ENCODE peak calls at places on chromosomes 7 and 10, in seven cellular contexts. I, P, D, O, Z, W and G are unnamed samples.
A peak's percentile ranks its signal among the peaks of the same experiment; 100 is the strongest.

GRCh38 chr7:23043441-23043840 is 29.5 kb upstream of the HYCC1 start:
- DNase-seq in I (no peak), O (no peak), Z (no peak), P (no peak), D (no peak), W (no peak), G (no peak)

GRCh38 chr10:105063796-105064195 is 422.7 kb downstream of the SORCS3 start:
- DNase-seq in W (peak; percentile 20), O (peak; percentile 27), P (no peak), Z (no peak), I (peak; percentile 57), D (no peak), G (peak; percentile 18)

GRCh38 chr7:18958627-18959026 is 158.8 kb downstream of the TWIST1 start:
- DNase-seq in O (no peak), I (peak; percentile 69), W (no peak), D (no peak), Z (peak; percentile 29), P (no peak), G (no peak)

GRCh38 chr10:36676321-36677169 is 448.9 kb upstream of the ANKRD30A start:
- DNase-seq in W (no peak), O (no peak), D (no peak), P (no peak), Z (no peak), I (no peak), G (no peak)

GRCh38 chr7:259751-260405 is 30.1 kb upstream of the FOXL3 start:
- DNase-seq in Z (no peak), I (no peak), P (no peak), O (no peak), D (no peak), W (no peak), G (no peak)

GRCh38 chr10:44981172-44982113 is 2.8 kb upstream of the DEPP1 start:
- DNase-seq in P (no peak), O (no peak), Z (peak; percentile 58), W (peak; percentile 63), D (peak; percentile 56), I (peak; percentile 90), G (peak; percentile 69)

GRCh38 chr10:44177610-44178009 is 207.3 kb downstream of the CXCL12 start:
- DNase-seq in W (no peak), P (no peak), Z (no peak), D (no peak), I (no peak), O (no peak), G (no peak)

GRCh38 chr10:90621577-90621976 is 236.3 kb downstream of the HTR7 start:
- DNase-seq in P (peak; percentile 15), Z (no peak), W (no peak), D (no peak), O (peak; percentile 12), I (peak; percentile 20), G (peak; percentile 2)

GRCh38 chr7:140625908-140626868 is 14.4 kb downstream of the DENND2A start:
- DNase-seq in D (peak; percentile 97), W (peak; percentile 40), P (peak; percentile 99), Z (peak; percentile 99), I (peak; percentile 75), O (peak; percentile 57), G (peak; percentile 97)

GRCh38 chr10:110512461-110513187 is 14.9 kb downstream of the DUSP5 start:
- DNase-seq in I (peak; percentile 94), Z (peak; percentile 74), P (no peak), D (no peak), O (no peak), W (no peak), G (peak; percentile 85)

GRCh38 chr7:115352375-115352774 is 430.5 kb downstream of the MDFIC start:
- DNase-seq in I (peak; percentile 90), O (no peak), P (peak; percentile 48), D (no peak), W (no peak), Z (peak; percentile 53), G (no peak)

GRCh38 chr7:22361320-22361719 is 4.4 kb upstream of the RAPGEF5 start:
- DNase-seq in Z (no peak), P (no peak), O (no peak), D (no peak), I (no peak), W (no peak), G (no peak)

GRCh38 chr7:155069992-155070827 is at the start of gene HTR5A:
- DNase-seq in I (peak; percentile 57), P (peak; percentile 11), Z (peak; percentile 59), W (peak; percentile 82), D (peak; percentile 65), O (peak; percentile 98), G (peak; percentile 16)

GRCh38 chr7:155066417-155066950 is 3.6 kb upstream of the HTR5A start:
- DNase-seq in O (no peak), D (no peak), I (peak; percentile 65), W (peak; percentile 52), Z (peak; percentile 53), P (no peak), G (no peak)

GRCh38 chr7:155071916-155072315 is 1.8 kb downstream of the HTR5A start:
- DNase-seq in D (no peak), W (no peak), P (no peak), Z (no peak), O (no peak), I (no peak), G (no peak)

GRCh38 chr7:155073922-155074321 is 3.8 kb downstream of the HTR5A start:
- DNase-seq in W (no peak), D (no peak), P (no peak), O (no peak), I (no peak), Z (no peak), G (no peak)

GRCh38 chr7:155071121-155071651 is 1.1 kb downstream of the HTR5A start:
- DNase-seq in O (peak; percentile 37), Z (no peak), D (no peak), W (no peak), I (no peak), P (no peak), G (no peak)
- H3K4me3 ChIP-seq in O (no peak overlapping the region), Z (no peak overlapping the region), D (no peak overlapping the region), W (no peak overlapping the region), I (no peak overlapping the region), P (no peak overlapping the region), G (no peak overlapping the region)

DNA sequence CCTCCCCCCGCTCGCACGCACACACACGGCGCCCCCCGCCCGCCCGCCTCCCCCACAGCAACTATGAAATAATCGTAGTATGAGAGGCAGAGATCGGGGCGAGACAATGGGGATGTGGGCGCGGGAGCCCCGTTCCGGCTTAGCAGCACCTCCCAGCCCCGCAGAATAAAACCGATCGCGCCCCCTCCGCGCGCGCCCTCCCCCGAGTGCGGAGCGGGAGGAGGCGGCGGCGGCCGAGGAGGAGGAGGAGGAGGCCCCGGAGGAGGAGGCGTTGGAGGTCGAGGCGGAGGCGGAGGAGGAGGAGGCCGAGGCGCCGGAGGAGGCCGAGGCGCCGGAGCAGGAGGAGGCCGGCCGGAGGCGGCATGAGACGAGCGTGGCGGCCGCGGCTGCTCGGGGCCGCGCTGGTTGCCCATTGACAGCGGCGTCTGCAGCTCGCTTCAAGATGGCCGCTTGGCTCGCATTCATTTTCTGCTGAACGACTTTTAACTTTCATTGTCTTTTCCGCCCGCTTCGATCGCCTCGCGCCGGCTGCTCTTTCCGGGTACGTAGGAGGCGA is 335 bp downstream of the BMI1 start:
- DNase-seq in P (no peak), W (peak; percentile 69), I (peak; percentile 44), Z (no peak), O (peak; percentile 81), D (peak; percentile 61), G (no peak)
- H3K27me3 ChIP-seq in P (peaks cover 14% of the 10 kb centered on the region), W (peaks cover 5% of the 10 kb centered on the region), I (peaks cover 17% of the 10 kb centered on the region), Z (peaks cover 17% of the 10 kb centered on the region), O (peaks cover 83% of the 10 kb centered on the region), D (no peaks in the 10 kb centered on the region), G (peaks cover 15% of the 10 kb centered on the region)

DNA sequence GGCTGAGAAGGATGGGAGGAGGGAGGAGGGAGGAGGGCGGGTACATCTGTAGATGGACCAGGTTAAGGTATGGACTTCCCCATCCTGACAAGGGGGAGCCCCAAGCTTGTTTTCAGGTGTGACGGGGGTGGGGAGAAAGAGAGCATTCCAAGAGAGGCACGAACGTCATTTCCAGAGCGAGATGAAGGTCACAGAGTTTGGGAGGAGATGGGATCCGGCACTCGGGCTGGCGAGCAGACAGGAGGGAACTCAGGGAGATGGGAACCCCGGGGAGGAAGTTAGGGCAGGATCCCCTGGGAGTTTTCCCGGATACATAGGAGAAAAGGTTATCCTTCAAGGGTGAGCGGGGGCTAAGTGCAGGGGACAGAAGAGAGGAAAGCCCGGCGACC is 118.8 kb downstream of the CUX1 start:
- DNase-seq in P (no peak), I (no peak), D (no peak), O (peak; percentile 60), W (no peak), Z (no peak), G (no peak)
- H3K4me3 ChIP-seq in P (no peak overlapping the region), I (no peak overlapping the region), D (peak overlapping the region; percentile 9), O (peak overlapping the region; percentile 2), W (no peak overlapping the region), Z (peak overlapping the region; percentile 20), G (no peak overlapping the region)

GRCh38 chr10:84288151-84288550 is 40.2 kb upstream of the CCSER2 start:
- DNase-seq in I (no peak), O (no peak), W (peak; percentile 29), Z (no peak), D (no peak), P (no peak), G (no peak)
- H3K27me3 ChIP-seq in I (peaks cover 2% of the 10 kb centered on the region), O (no peaks in the 10 kb centered on the region), W (no peaks in the 10 kb centered on the region), Z (no peaks in the 10 kb centered on the region), D (no peaks in the 10 kb centered on the region), P (peaks cover 4% of the 10 kb centered on the region), G (no peaks in the 10 kb centered on the region)

GRCh38 chr10:11557967-11558366 is 53.5 kb downstream of the USP6NL start:
- DNase-seq in Z (no peak), I (no peak), P (no peak), O (no peak), D (no peak), W (no peak), G (no peak)

GRCh38 chr10:11563936-11564335 is 47.5 kb downstream of the USP6NL start:
- DNase-seq in O (no peak), I (peak; percentile 7), D (no peak), W (no peak), P (no peak), Z (no peak), G (no peak)

GRCh38 chr10:11562888-11563287 is 48.6 kb downstream of the USP6NL start:
- DNase-seq in O (no peak), D (no peak), W (no peak), P (no peak), Z (no peak), I (no peak), G (no peak)

GRCh38 chr10:11557513-11557912 is 53.9 kb downstream of the USP6NL start:
- DNase-seq in I (no peak), O (no peak), Z (no peak), P (no peak), W (no peak), D (no peak), G (no peak)

GRCh38 chr10:11560076-11560709 is 51.3 kb downstream of the USP6NL start:
- DNase-seq in W (no peak), I (no peak), P (no peak), O (no peak), D (no peak), Z (no peak), G (no peak)
- H3K4me3 ChIP-seq in W (no peak overlapping the region), I (no peak overlapping the region), P (no peak overlapping the region), O (no peak overlapping the region), D (no peak overlapping the region), Z (no peak overlapping the region), G (no peak overlapping the region)